ENCODE peak calls at places on chromosomes 5 and 9, in seven cellular contexts. U is fibroblast of the conjunctiva, K is iPS-NIHi11, C is AG10803, A is pulmonary artery endothelial cell, N is COR-L47, X is mesenchymal stem cell. Y is an unnamed sample.

GRCh38 chr5:127029513-127030258 is 672 bp downstream of the MARCHF3 start:
- DNase-seq in A (no peak), X (peak), C (peak), N (peak), U (peak), K (peak), Y (peak)

GRCh38 chr5:142871056-142871879 is 101.1 kb downstream of the ARHGAP26 start:
- DNase-seq in N (no peak), K (no peak), A (no peak), X (no peak), U (no peak), C (no peak), Y (no peak)

GRCh38 chr5:177333420-177334154 is 17.9 kb downstream of the LMAN2 start:
- DNase-seq in K (no peak), X (no peak), C (no peak), U (no peak), A (no peak), N (no peak), Y (no peak)

GRCh38 chr5:153496835-153497234 is 6.4 kb downstream of the GRIA1 start:
- DNase-seq in K (peak), A (no peak), U (peak), C (peak), N (no peak), X (peak), Y (peak)

GRCh38 chr9:21434202-21435014 is 5.8 kb upstream of the IFNA1 start:
- DNase-seq in K (peak), U (peak), A (peak), N (peak), C (peak), X (peak), Y (peak)

GRCh38 chr5:147072591-147072990 is 162.2 kb upstream of the STK32A start:
- DNase-seq in K (no peak), U (no peak), N (peak), X (no peak), A (no peak), C (no peak), Y (no peak)

GRCh38 chr5:19258686-19259085 is 729.3 kb downstream of the CDH18 start:
- DNase-seq in X (no peak), A (no peak), U (no peak), C (no peak), N (no peak), K (no peak), Y (no peak)

GRCh38 chr9:78026416-78026815 is 5.2 kb downstream of the GNAQ start:
- DNase-seq in A (no peak), C (no peak), U (no peak), X (peak), N (no peak), K (no peak), Y (peak)

GRCh38 chr9:70589571-70590263 is 175.3 kb upstream of the KLF9 start:
- DNase-seq in U (peak), N (no peak), A (peak), K (no peak), C (peak), X (peak), Y (peak)

GRCh38 chr9:108161520-108161919 is 672.0 kb upstream of the KLF4 start:
- DNase-seq in U (no peak), X (no peak), N (no peak), K (no peak), A (no peak), C (no peak), Y (no peak)

GRCh38 chr5:170522211-170523128 is 18.6 kb downstream of the KCNIP1 start:
- DNase-seq in C (peak), N (peak), K (peak), A (no peak), X (peak), U (peak), Y (peak)

GRCh38 chr5:150284311-150284710 is 5.3 kb downstream of the CAMK2A start:
- DNase-seq in K (no peak), C (no peak), N (no peak), X (no peak), A (no peak), U (no peak), Y (no peak)

GRCh38 chr5:134769206-134769605 is 10.6 kb downstream of the DDX46 start:
- DNase-seq in A (no peak), K (no peak), N (no peak), X (peak), U (peak), C (peak), Y (peak)

GRCh38 chr5:178989311-178989710 is 5.8 kb downstream of the GRM6 start:
- DNase-seq in N (no peak), U (no peak), A (no peak), C (no peak), X (no peak), K (no peak), Y (no peak)

GRCh38 chr5:148884339-148885020 is 58.1 kb downstream of the ADRB2 start:
- DNase-seq in N (no peak), X (no peak), U (no peak), A (no peak), C (no peak), K (no peak), Y (no peak)

GRCh38 chr9:12908910-12909309 is 134.1 kb downstream of the LURAP1L start:
- DNase-seq in C (no peak), U (no peak), X (no peak), N (no peak), A (no peak), K (no peak), Y (no peak)

GRCh38 chr5:1111727-1112289 is at the start of gene SLC12A7:
- DNase-seq in N (no peak), X (no peak), C (no peak), K (peak), U (no peak), A (no peak), Y (peak)

GRCh38 chr5:122182491-122182921 is 53.2 kb downstream of the ZNF474 start:
- DNase-seq in U (peak), C (peak), N (no peak), A (peak), X (peak), K (peak), Y (peak)

GRCh38 chr5:124828731-124829130 is 82.3 kb upstream of the ZNF608 start:
- DNase-seq in X (no peak), C (no peak), U (no peak), K (no peak), N (no peak), A (no peak), Y (no peak)

GRCh38 chr9:104536756-104537155 is at the start of gene OR13C3:
- DNase-seq in C (no peak), K (no peak), A (no peak), X (no peak), N (no peak), U (no peak), Y (no peak)

GRCh38 chr5:93637697-93638096 is 54.7 kb downstream of the NR2F1 start:
- DNase-seq in X (no peak), U (no peak), N (no peak), K (no peak), C (no peak), A (no peak), Y (no peak)

Y was measured in adipocyte.